ENCODE peak calls at places on chromosome 7, in four cellular contexts. One of them, this sample, is unnamed.

GRCh38 chr7:33050425-33051318 is 11.9 kb downstream of the NT5C3A start:
- DNase-seq in NCI-H1930: peak
- DNase-seq in breast epithelium: no peak
- DNase-seq in GM04504: no peak
- DNase-seq in this sample: no peak

GRCh38 chr7:66571568-66571967 is 57.1 kb upstream of the KCTD7 start:
- DNase-seq in GM04504: no peak
- DNase-seq in breast epithelium: no peak
- DNase-seq in NCI-H1930: no peak
- DNase-seq in this sample: no peak

GRCh38 chr7:88226886-88227516 is 7.2 kb upstream of the SRI start:
- DNase-seq in NCI-H1930: no peak
- DNase-seq in breast epithelium: no peak
- DNase-seq in GM04504: no peak
- DNase-seq in this sample: peak

GRCh38 chr7:29214816-29215215 is 20.2 kb downstream of the CHN2 start:
- DNase-seq in NCI-H1930: no peak
- DNase-seq in breast epithelium: no peak
- DNase-seq in GM04504: no peak
- DNase-seq in this sample: no peak

GRCh38 chr7:123867220-123867619 is 22.3 kb downstream of the HYAL4 start:
- DNase-seq in NCI-H1930: no peak
- DNase-seq in breast epithelium: no peak
- DNase-seq in GM04504: no peak
- DNase-seq in this sample: no peak

GRCh38 chr7:66869660-66870450 is 51.2 kb upstream of the TMEM248 start:
- DNase-seq in breast epithelium: no peak
- DNase-seq in NCI-H1930: no peak
- DNase-seq in GM04504: no peak
- DNase-seq in this sample: no peak

GRCh38 chr7:95690367-95690947 is 81.9 kb upstream of the DYNC1I1 start:
- DNase-seq in GM04504: peak
- DNase-seq in NCI-H1930: peak
- DNase-seq in breast epithelium: no peak
- DNase-seq in this sample: peak

GRCh38 chr7:119720541-119720940 is 552.4 kb upstream of the KCND2 start:
- DNase-seq in breast epithelium: no peak
- DNase-seq in NCI-H1930: no peak
- DNase-seq in GM04504: peak
- DNase-seq in this sample: peak

GRCh38 chr7:101218236-101219130 is 518 bp downstream of the ZNHIT1 start:
- DNase-seq in GM04504: no peak
- DNase-seq in breast epithelium: no peak
- DNase-seq in NCI-H1930: no peak
- DNase-seq in this sample: no peak

GRCh38 chr7:371779-372545 is 82.0 kb downstream of the FOXL3 start:
- DNase-seq in NCI-H1930: no peak
- DNase-seq in GM04504: no peak
- DNase-seq in breast epithelium: peak
- DNase-seq in this sample: no peak

GRCh38 chr7:34622182-34622581 is 35.8 kb upstream of the NPSR1 start:
- DNase-seq in breast epithelium: no peak
- DNase-seq in NCI-H1930: peak
- DNase-seq in GM04504: no peak
- DNase-seq in this sample: no peak

GRCh38 chr7:141452911-141453310 is 98.3 kb upstream of the AGK start:
- DNase-seq in breast epithelium: no peak
- DNase-seq in NCI-H1930: no peak
- DNase-seq in GM04504: no peak
- DNase-seq in this sample: no peak

GRCh38 chr7:95874129-95874528 is 101.8 kb downstream of the DYNC1I1 start:
- DNase-seq in GM04504: no peak
- DNase-seq in NCI-H1930: no peak
- DNase-seq in breast epithelium: no peak
- DNase-seq in this sample: no peak

GRCh38 chr7:44223362-44224114 is 22.8 kb downstream of the YKT6 start:
- DNase-seq in GM04504: no peak
- DNase-seq in breast epithelium: no peak
- DNase-seq in NCI-H1930: no peak
- DNase-seq in this sample: no peak

GRCh38 chr7:29479606-29480200 is 83.9 kb upstream of the PRR15 start:
- DNase-seq in GM04504: no peak
- DNase-seq in breast epithelium: no peak
- DNase-seq in NCI-H1930: no peak
- DNase-seq in this sample: peak

GRCh38 chr7:42549866-42550485 is 313.0 kb upstream of the GLI3 start:
- DNase-seq in breast epithelium: no peak
- DNase-seq in NCI-H1930: no peak
- DNase-seq in GM04504: no peak
- DNase-seq in this sample: peak

GRCh38 chr7:786472-787255 is 45.6 kb upstream of the SUN1 start:
- DNase-seq in GM04504: peak
- DNase-seq in breast epithelium: peak
- DNase-seq in NCI-H1930: peak
- DNase-seq in this sample: peak

GRCh38 chr7:115097175-115097671 is 175.3 kb downstream of the MDFIC start:
- DNase-seq in breast epithelium: no peak
- DNase-seq in GM04504: peak
- DNase-seq in NCI-H1930: no peak
- DNase-seq in this sample: peak

GRCh38 chr7:43590862-43591550 is 8.1 kb downstream of the STK17A start:
- DNase-seq in NCI-H1930: no peak
- DNase-seq in breast epithelium: no peak
- DNase-seq in GM04504: no peak
- DNase-seq in this sample: no peak

This sample was measured in COLO829.